ENCODE peak calls at places on chromosomes 6 and 20, in five cellular contexts. B is stomach, X is Peyer's patch, D is breast epithelium, Z is uterus. K is an unnamed sample. For H3K4me1 and H3K36me3, the result is how much of the 10 kb centered on the place peaks cover.

GRCh38 chr6:88535296-88535695 is 369.1 kb upstream of the CNR1 start:
- DNase-seq in B (no peak), X (no peak), D (no peak), Z (no peak), K (no peak)

GRCh38 chr20:36754656-36755222 is 8.8 kb upstream of the NDRG3 start:
- DNase-seq in B (no peak), X (peak), D (peak), Z (peak), K (no peak)

GRCh38 chr6:154156135-154156948 is 117.3 kb downstream of the OPRM1 start:
- DNase-seq in B (peak), X (peak), D (peak), Z (no peak), K (peak)

GRCh38 chr6:8006208-8006607 is 58.0 kb downstream of the BLOC1S5 start:
- DNase-seq in B (no peak), X (no peak), D (no peak), Z (no peak), K (no peak)

GRCh38 chr20:7696311-7696710 is 243.9 kb downstream of the HAO1 start:
- DNase-seq in B (no peak), X (no peak), D (no peak), Z (no peak), K (no peak)

GRCh38 chr6:47852727-47853126 is 70.9 kb downstream of the OPN5 start:
- DNase-seq in B (no peak), X (no peak), D (no peak), Z (no peak), K (no peak)

GRCh38 chr6:93562566-93562965 is 143.2 kb upstream of the EPHA7 start:
- DNase-seq in B (no peak), X (no peak), D (no peak), Z (no peak), K (no peak)

GRCh38 chr20:36506253-36506652 is 35.1 kb upstream of the MYL9 start:
- DNase-seq in B (no peak), X (peak), D (no peak), Z (no peak), K (no peak)

GRCh38 chr6:139398658-139399057 is 24.2 kb upstream of the CITED2 start:
- DNase-seq in B (no peak), X (no peak), D (no peak), Z (no peak), K (no peak)

GRCh38 chr20:46695888-46696287 is 6.6 kb upstream of the TP53RK start:
- DNase-seq in B (no peak), X (no peak), D (no peak), Z (no peak), K (no peak)

GRCh38 chr20:62739581-62740285 is 31.1 kb downstream of the NTSR1 start:
- DNase-seq in B (no peak), X (peak), D (no peak), Z (no peak), K (peak)

GRCh38 chr20:62740286-62741141 is 31.9 kb downstream of the NTSR1 start:
- DNase-seq in B (peak), X (peak), D (no peak), Z (no peak), K (peak)

GRCh38 chr20:62742550-62742949 is 33.9 kb downstream of the NTSR1 start:
- DNase-seq in B (no peak), X (peak), D (no peak), Z (no peak), K (no peak)

GRCh38 chr20:62741701-62742491 is 33.3 kb downstream of the NTSR1 start:
- DNase-seq in B (no peak), X (peak), D (no peak), Z (no peak), K (no peak)

GRCh38 chr20:62741191-62741676 is 32.6 kb downstream of the NTSR1 start:
- DNase-seq in B (no peak), X (no peak), D (no peak), Z (no peak), K (no peak)
- H3K4me1 ChIP-seq in B (under half), X (under half), D (under half), Z (under half), K (under half)

DNA sequence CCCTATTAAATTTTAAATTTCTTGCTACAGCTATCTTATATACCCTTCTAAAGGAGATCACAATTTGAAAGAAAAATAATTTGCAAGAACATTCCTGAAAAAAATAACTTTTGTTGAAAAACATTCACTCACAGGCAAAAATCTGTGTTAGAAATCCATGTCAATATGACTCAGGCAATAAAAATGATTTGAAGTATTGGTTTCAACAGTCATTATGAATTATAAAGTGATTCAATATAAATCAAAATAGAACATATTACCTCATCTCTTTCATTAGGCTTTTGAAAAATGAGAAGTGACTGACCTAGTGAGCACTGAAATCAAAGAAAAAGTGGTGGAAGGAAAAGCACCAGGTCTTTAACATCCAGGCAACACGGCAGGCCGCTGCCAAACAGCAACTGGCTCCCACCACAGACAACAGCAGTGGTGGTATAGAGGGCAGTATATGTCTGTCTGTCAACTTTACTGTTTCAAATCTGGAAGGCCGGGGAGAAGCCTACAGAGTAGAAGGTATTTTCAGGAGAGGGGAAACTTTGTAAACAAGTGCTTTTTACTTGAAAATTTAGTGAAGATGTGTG is 68.9 kb downstream of the MAN1A1 start:
- DNase-seq in B (no peak), X (no peak), D (no peak), Z (no peak), K (no peak)
- H3K36me3 ChIP-seq in B (under half), X (under half), D (under half), Z (under half), K (under half)

GRCh38 chr20:25541676-25542075 is 43.7 kb downstream of the NINL start:
- DNase-seq in B (no peak), X (no peak), D (no peak), Z (no peak), K (no peak)

GRCh38 chr20:25544316-25544715 is 41.0 kb downstream of the NINL start:
- DNase-seq in B (no peak), X (no peak), D (no peak), Z (no peak), K (no peak)

GRCh38 chr20:25545171-25545570 is 40.2 kb downstream of the NINL start:
- DNase-seq in B (no peak), X (no peak), D (no peak), Z (no peak), K (no peak)

GRCh38 chr20:25544760-25545159 is 40.6 kb downstream of the NINL start:
- DNase-seq in B (no peak), X (no peak), D (no peak), Z (no peak), K (no peak)

GRCh38 chr20:25543068-25543467 is 42.3 kb downstream of the NINL start:
- DNase-seq in B (no peak), X (no peak), D (no peak), Z (no peak), K (no peak)
- H3K4me1 ChIP-seq in B (under half), X (under half), D (under half), Z (under half), K (under half)

GRCh38 chr20:31774408-31774807 is 35.3 kb downstream of the TPX2 start:
- DNase-seq in B (no peak), X (no peak), D (no peak), Z (no peak), K (no peak)
- H3K36me3 ChIP-seq in B (under half), X (under half), D (under half), Z (under half), K (under half)

DNA sequence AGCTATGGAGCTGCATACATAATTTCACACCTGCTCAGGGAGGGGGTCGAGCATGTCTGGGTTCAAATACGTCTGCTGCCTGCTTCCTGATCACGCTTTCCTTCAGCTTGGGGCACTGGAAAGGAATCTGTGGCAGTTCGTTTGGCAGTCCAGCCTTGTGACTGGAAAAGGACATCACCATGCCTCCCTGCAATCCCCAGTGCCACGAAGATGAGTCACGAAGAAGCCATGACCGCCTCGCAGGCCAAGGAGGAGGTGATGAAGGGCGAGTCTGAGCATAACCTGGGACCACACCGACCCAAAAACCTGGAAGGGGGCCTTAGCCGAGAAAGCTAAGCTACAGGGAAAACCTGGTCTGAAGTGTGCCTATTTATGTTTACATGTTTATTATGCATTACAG is 13.1 kb downstream of the JAG1 start:
- DNase-seq in B (no peak), X (no peak), D (no peak), Z (no peak), K (no peak)
- H3K4me1 ChIP-seq in B (half or more), X (under half), D (under half), Z (under half), K (under half)

GRCh38 chr6:138293996-138294395 is 75.7 kb upstream of the PBOV1 start:
- DNase-seq in B (no peak), X (no peak), D (no peak), Z (no peak), K (no peak)

GRCh38 chr6:138297761-138298298 is 79.5 kb upstream of the PBOV1 start:
- DNase-seq in B (no peak), X (no peak), D (no peak), Z (no peak), K (no peak)

GRCh38 chr6:138293428-138293827 is 75.1 kb upstream of the PBOV1 start:
- DNase-seq in B (no peak), X (no peak), D (no peak), Z (no peak), K (no peak)

GRCh38 chr6:138296381-138296780 is 78.1 kb upstream of the PBOV1 start:
- DNase-seq in B (no peak), X (no peak), D (no peak), Z (no peak), K (no peak)

GRCh38 chr6:138296786-138297185 is 78.5 kb upstream of the PBOV1 start:
- DNase-seq in B (no peak), X (no peak), D (no peak), Z (no peak), K (no peak)
- H3K36me3 ChIP-seq in B (half or more), X (under half), D (under half), Z (under half), K (under half)

GRCh38 chr20:57615472-57615855 is 4.8 kb downstream of the ZBP1 start:
- DNase-seq in B (no peak), X (no peak), D (no peak), Z (no peak), K (no peak)
- H3K4me1 ChIP-seq in B (under half), X (under half), D (under half), Z (under half), K (under half)

GRCh38 chr20:34459209-34459608 is 57.0 kb upstream of the DYNLRB1 start:
- DNase-seq in B (no peak), X (no peak), D (no peak), Z (no peak), K (no peak)

GRCh38 chr20:34461779-34462087 is 54.5 kb upstream of the DYNLRB1 start:
- DNase-seq in B (no peak), X (no peak), D (no peak), Z (no peak), K (no peak)

GRCh38 chr20:34458631-34459030 is 57.6 kb upstream of the DYNLRB1 start:
- DNase-seq in B (no peak), X (no peak), D (no peak), Z (no peak), K (no peak)
- H3K36me3 ChIP-seq in B (half or more), X (half or more), D (under half), Z (under half), K (under half)

GRCh38 chr20:35084998-35085397 is 7.6 kb downstream of the TRPC4AP start:
- DNase-seq in B (no peak), X (no peak), D (no peak), Z (no peak), K (no peak)
- H3K4me1 ChIP-seq in B (half or more), X (under half), D (under half), Z (under half), K (under half)

GRCh38 chr6:161305860-161306259 is 32.0 kb upstream of the AGPAT4 start:
- DNase-seq in B (no peak), X (no peak), D (no peak), Z (no peak), K (no peak)
- H3K36me3 ChIP-seq in B (under half), X (under half), D (under half), Z (under half), K (under half)

K was measured in CD8-positive, alpha-beta T cell.